ENCODE peak calls at places on chromosomes 5 and 9, in ten cellular contexts. V is heart left ventricle, R is Peyer's patch, W is uterus, K is suprapubic skin, B is tibial nerve, Q is vagina, P is breast epithelium, C is esophagus squamous epithelium, Z is adrenal gland. T is an unnamed sample.

GRCh38 chr5:134005415-134006118 is 792 bp upstream of the VDAC1 start:
- DNase-seq in V (no peak), R (peak; percentile 70), W (peak; percentile 42), K (no peak), B (no peak), Q (no peak), P (no peak), C (no peak), Z (peak; percentile 49), T (peak; percentile 54)

GRCh38 chr9:34463098-34463900 is 4.7 kb downstream of the DNAI1 start:
- DNase-seq in V (no peak), R (no peak), W (no peak), K (no peak), B (no peak), Q (no peak), P (no peak), C (no peak), Z (peak; percentile 77), T (no peak)

GRCh38 chr5:102865171-102865509 is 110.0 kb downstream of the PAM start:
- DNase-seq in V (no peak), R (no peak), W (no peak), K (no peak), B (no peak), Q (no peak), P (no peak), C (no peak), Z (no peak), T (no peak)

GRCh38 chr5:6720561-6720921 is 7.3 kb downstream of the TENT4A start:
- DNase-seq in V (no peak), R (no peak), W (no peak), K (no peak), B (no peak), Q (no peak), P (no peak), C (no peak), Z (no peak), T (no peak)

GRCh38 chr5:145943674-145944121 is 7.3 kb downstream of the SH3RF2 start:
- DNase-seq in V (no peak), R (no peak), W (no peak), K (no peak), B (no peak), Q (no peak), P (peak; percentile 33), C (no peak), Z (peak; percentile 47), T (peak; percentile 33)

GRCh38 chr9:113612828-113613227 is 149.3 kb downstream of the RGS3 start:
- DNase-seq in V (no peak), R (peak; percentile 33), W (no peak), K (no peak), B (no peak), Q (no peak), P (no peak), C (no peak), Z (no peak), T (no peak)

GRCh38 chr9:34637356-34638137 is at the start of gene SIGMAR1:
- DNase-seq in V (peak; percentile 95), R (peak; percentile 97), W (peak; percentile 93), K (peak; percentile 97), B (peak; percentile 88), Q (no peak), P (peak; percentile 84), C (peak; percentile 64), Z (peak; percentile 94), T (peak; percentile 94)

GRCh38 chr5:102617857-102618187 is 119.0 kb upstream of the SLCO6A1 start:
- DNase-seq in V (no peak), R (no peak), W (no peak), K (no peak), B (no peak), Q (no peak), P (no peak), C (no peak), Z (no peak), T (no peak)

GRCh38 chr9:127124091-127124490 is 1.7 kb upstream of the ANGPTL2 start:
- DNase-seq in V (no peak), R (no peak), W (no peak), K (no peak), B (no peak), Q (no peak), P (no peak), C (no peak), Z (no peak), T (no peak)

GRCh38 chr9:134889386-134890214 is 9.0 kb downstream of the FCN2 start:
- DNase-seq in V (no peak), R (no peak), W (no peak), K (no peak), B (no peak), Q (peak; percentile 79), P (no peak), C (no peak), Z (peak; percentile 14), T (no peak)

GRCh38 chr5:5546408-5546807 is 123.9 kb downstream of the ICE1 start:
- DNase-seq in V (no peak), R (no peak), W (no peak), K (no peak), B (no peak), Q (no peak), P (no peak), C (no peak), Z (no peak), T (no peak)

GRCh38 chr9:1726993-1727759 is 288.0 kb upstream of the SMARCA2 start:
- DNase-seq in V (no peak), R (no peak), W (no peak), K (no peak), B (no peak), Q (no peak), P (no peak), C (no peak), Z (no peak), T (no peak)

GRCh38 chr9:68541568-68541967 is 885 bp upstream of the TMEM252 start:
- DNase-seq in V (no peak), R (no peak), W (no peak), K (no peak), B (no peak), Q (no peak), P (no peak), C (no peak), Z (no peak), T (no peak)

GRCh38 chr5:81554647-81555046 is 160.7 kb upstream of the ACOT12 start:
- DNase-seq in V (no peak), R (no peak), W (no peak), K (no peak), B (no peak), Q (no peak), P (no peak), C (no peak), Z (no peak), T (no peak)

GRCh38 chr9:107615325-107615724 is 125.8 kb upstream of the KLF4 start:
- DNase-seq in V (no peak), R (no peak), W (no peak), K (no peak), B (no peak), Q (no peak), P (no peak), C (no peak), Z (no peak), T (no peak)

GRCh38 chr5:151080620-151081425 is at the start of gene TNIP1:
- DNase-seq in V (peak; percentile 97), R (peak; percentile 98), W (peak; percentile 96), K (peak; percentile 94), B (peak; percentile 84), Q (no peak), P (peak; percentile 88), C (peak; percentile 56), Z (peak; percentile 93), T (peak; percentile 93)
- TF ChIP-seq POLR2A in V (peak; percentile 78), R (peak; percentile 98), W (peak; percentile 80), K (peak; percentile 75), B (peak; percentile 87), Q (no peak), P (peak; percentile 82), C (peak; percentile 90), Z (peak; percentile 74), T (no peak)

DNA sequence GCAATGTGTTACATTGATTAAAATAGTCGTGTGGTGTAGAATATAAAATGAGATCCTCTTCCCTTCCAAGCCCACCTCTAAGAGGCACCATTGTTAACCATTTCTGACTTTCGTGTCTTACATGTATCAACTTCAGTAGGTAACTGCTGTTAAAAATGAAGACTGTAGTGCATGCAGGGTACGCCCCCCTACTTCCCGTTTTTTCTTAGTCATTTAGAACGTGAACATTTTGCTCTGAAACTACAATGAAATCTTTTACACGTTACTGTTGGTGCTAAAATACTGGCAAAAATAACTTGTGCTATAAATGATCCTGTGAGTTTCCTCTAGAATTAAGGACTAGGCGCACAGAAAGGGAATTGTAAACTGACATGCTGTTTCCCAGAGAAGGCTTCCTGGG is 41.5 kb downstream of the WNK2 start:
- DNase-seq in V (no peak), R (no peak), W (no peak), K (no peak), B (no peak), Q (no peak), P (no peak), C (no peak), Z (no peak), T (no peak)
- H3K27me3 ChIP-seq in V (no peaks in the 10 kb centered on the region), R (no peaks in the 10 kb centered on the region), W (no peaks in the 10 kb centered on the region), K (no peaks in the 10 kb centered on the region), B (no peaks in the 10 kb centered on the region), Q (no peaks in the 10 kb centered on the region), P (no peaks in the 10 kb centered on the region), C (no peaks in the 10 kb centered on the region), Z (no peaks in the 10 kb centered on the region), T (no peaks in the 10 kb centered on the region)

GRCh38 chr5:173029499-173029921 is 26.6 kb upstream of the CREBRF start:
- DNase-seq in V (no peak), R (no peak), W (no peak), K (no peak), B (no peak), Q (no peak), P (no peak), C (no peak), Z (no peak), T (peak; percentile 44)
- H3K27ac ChIP-seq in V (peak overlapping the region; percentile 54), R (peak overlapping the region; percentile 10), W (peak overlapping the region; percentile 8), K (peak overlapping the region; percentile 20), B (no peak overlapping the region), Q (no peak overlapping the region), P (peak overlapping the region; percentile 66), C (no peak overlapping the region), Z (peak overlapping the region; percentile 57), T (peak overlapping the region; percentile 56)

DNA sequence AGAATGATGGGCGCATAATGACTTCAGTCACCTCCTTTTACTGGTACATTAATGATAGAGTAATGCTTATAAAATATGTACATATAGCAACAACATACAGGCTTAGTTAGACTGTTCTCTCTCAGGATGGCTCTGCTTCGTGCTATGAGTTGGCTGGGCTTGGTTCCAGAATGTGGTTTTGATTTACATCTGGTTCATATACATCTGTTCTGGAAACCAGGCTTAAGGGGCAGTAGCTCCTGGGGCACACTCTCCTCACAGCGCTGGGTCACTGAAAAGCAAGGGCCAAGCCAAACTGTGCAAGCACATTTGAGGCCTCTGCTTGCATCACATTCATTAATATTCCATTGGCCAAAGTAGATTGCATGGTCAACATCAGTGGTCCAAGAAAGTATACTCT is 44.9 kb downstream of the PCSK1 start:
- DNase-seq in V (no peak), R (no peak), W (no peak), K (no peak), B (no peak), Q (no peak), P (no peak), C (no peak), Z (no peak), T (no peak)
- TF ChIP-seq POLR2A in V (no peak), R (no peak), W (no peak), K (no peak), B (no peak), Q (no peak), P (no peak), C (no peak), Z (no peak), T (no peak)